ENCODE peak calls at places on chromosomes 12 and 14, in ten cellular contexts. A, R, Q, T, I, G, H, M, F and B are unnamed samples.
A peak's percentile ranks its signal among the peaks of the same experiment; 100 is the strongest.

GRCh38 chr12:96077081-96077480 is 41.7 kb upstream of the LTA4H start:
- DNase-seq in A (no peak), R (no peak), Q (no peak), T (no peak), I (no peak), G (no peak), H (no peak), M (no peak), F (no peak), B (no peak)

GRCh38 chr12:102067574-102068258 is 5.9 kb upstream of the WASHC3 start:
- DNase-seq in A (peak; percentile 51), R (no peak), Q (no peak), T (no peak), I (no peak), G (no peak), H (peak; percentile 51), M (no peak), F (no peak), B (no peak)

GRCh38 chr14:54981698-54982097 is 45.2 kb downstream of the WDHD1 start:
- DNase-seq in A (no peak), R (no peak), Q (no peak), T (no peak), I (peak; percentile 25), G (no peak), H (peak; percentile 20), M (no peak), F (no peak), B (no peak)

GRCh38 chr14:79631276-79631675 is 580.0 kb downstream of the DIO2 start:
- DNase-seq in A (no peak), R (no peak), Q (no peak), T (no peak), I (no peak), G (no peak), H (no peak), M (no peak), F (no peak), B (no peak)

GRCh38 chr12:68932123-68932700 is 759 bp downstream of the CPM start:
- DNase-seq in A (no peak), R (peak; percentile 8), Q (no peak), T (no peak), I (no peak), G (no peak), H (no peak), M (no peak), F (peak; percentile 36), B (no peak)

GRCh38 chr14:36660736-36661505 is 739 bp upstream of the PAX9 start:
- DNase-seq in A (no peak), R (no peak), Q (no peak), T (no peak), I (no peak), G (no peak), H (no peak), M (peak; percentile 31), F (no peak), B (no peak)

GRCh38 chr12:99259040-99259934 is 388.3 kb upstream of the GARIN6 start:
- DNase-seq in A (no peak), R (no peak), Q (no peak), T (peak; percentile 13), I (no peak), G (no peak), H (no peak), M (no peak), F (no peak), B (no peak)

GRCh38 chr12:95279835-95280234 is 62.2 kb downstream of the VEZT start:
- DNase-seq in A (no peak), R (no peak), Q (no peak), T (no peak), I (no peak), G (no peak), H (no peak), M (no peak), F (no peak), B (no peak)

GRCh38 chr12:17097674-17098073 is 491.7 kb upstream of the LMO3 start:
- DNase-seq in A (no peak), R (no peak), Q (no peak), T (no peak), I (peak; percentile 3), G (no peak), H (no peak), M (no peak), F (no peak), B (no peak)

GRCh38 chr14:80426686-80427085 is 215.4 kb upstream of the DIO2 start:
- DNase-seq in A (peak; percentile 37), R (no peak), Q (no peak), T (no peak), I (no peak), G (no peak), H (peak; percentile 23), M (no peak), F (no peak), B (peak; percentile 59)

GRCh38 chr14:71970272-71970671 is 38.0 kb downstream of the RGS6 start:
- DNase-seq in A (no peak), R (no peak), Q (no peak), T (no peak), I (no peak), G (no peak), H (no peak), M (no peak), F (no peak), B (no peak)

GRCh38 chr12:15214851-15215601 is 6.2 kb downstream of the RERG start:
- DNase-seq in A (no peak), R (no peak), Q (no peak), T (no peak), I (no peak), G (no peak), H (no peak), M (no peak), F (no peak), B (no peak)

GRCh38 chr12:75488553-75488952 is 8.0 kb downstream of the GLIPR1 start:
- DNase-seq in A (peak; percentile 35), R (peak; percentile 55), Q (no peak), T (no peak), I (no peak), G (no peak), H (peak; percentile 49), M (no peak), F (peak; percentile 23), B (peak; percentile 38)

GRCh38 chr12:84912191-84913142 is at the start of gene SLC6A15:
- DNase-seq in A (peak; percentile 95), R (peak; percentile 53), Q (peak; percentile 45), T (peak; percentile 58), I (peak; percentile 27), G (no peak), H (peak; percentile 84), M (peak; percentile 81), F (no peak), B (peak; percentile 88)

GRCh38 chr12:96193725-96194571 is at the start of gene ELK3:
- DNase-seq in A (peak; percentile 67), R (peak; percentile 56), Q (peak; percentile 57), T (peak; percentile 41), I (peak; percentile 95), G (no peak), H (peak; percentile 67), M (peak; percentile 74), F (peak; percentile 75), B (peak; percentile 73)

GRCh38 chr12:110367209-110367864 is 36.2 kb downstream of the ANAPC7 start:
- DNase-seq in A (no peak), R (no peak), Q (no peak), T (no peak), I (no peak), G (no peak), H (peak; percentile 23), M (no peak), F (no peak), B (no peak)

GRCh38 chr12:123860369-123860768 is 98.3 kb downstream of the DNAH10 start:
- DNase-seq in A (no peak), R (no peak), Q (no peak), T (no peak), I (no peak), G (no peak), H (no peak), M (no peak), F (no peak), B (no peak)
- TF ChIP-seq CTCF in A (no peak), R (no peak), Q (no peak), T (no peak), I (no peak), G (no peak), H (no peak), M (no peak), F (no peak), B (no peak)

GRCh38 chr12:32970465-32971110 is 74.0 kb upstream of the PKP2 start:
- DNase-seq in A (no peak), R (no peak), Q (no peak), T (no peak), I (no peak), G (no peak), H (no peak), M (no peak), F (no peak), B (no peak)

DNA sequence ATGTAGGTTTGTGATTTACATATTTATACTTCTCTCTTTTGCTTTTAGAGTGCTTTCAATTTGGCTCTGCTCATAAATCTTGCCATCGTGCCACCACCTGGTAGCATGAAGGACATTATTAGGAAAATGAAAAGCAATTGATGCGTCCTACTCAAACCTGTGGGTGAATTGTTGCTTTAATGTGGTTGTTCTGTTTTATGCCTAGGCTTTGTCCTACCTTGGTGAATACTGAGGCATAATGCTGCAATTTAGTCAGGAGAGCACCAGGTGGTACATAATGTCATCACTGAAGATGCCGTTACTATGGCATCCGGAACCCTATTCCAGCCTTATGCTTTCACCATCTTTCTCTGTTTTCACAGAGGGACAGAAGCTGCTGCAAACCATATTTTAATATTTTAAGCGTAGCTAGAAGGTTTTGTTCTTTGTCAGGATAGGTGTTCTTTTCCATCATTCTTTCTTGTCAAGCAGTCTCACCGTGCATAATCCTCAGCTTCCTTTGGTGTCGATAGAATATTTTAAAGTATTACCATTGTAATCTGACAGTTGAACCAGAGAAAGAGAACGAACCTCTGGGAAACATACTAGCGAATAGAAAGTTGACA is 68.5 kb upstream of the PKP2 start:
- DNase-seq in A (no peak), R (no peak), Q (no peak), T (no peak), I (no peak), G (no peak), H (no peak), M (no peak), F (no peak), B (no peak)
- TF ChIP-seq CTCF in A (no peak), R (no peak), Q (no peak), T (no peak), I (no peak), G (no peak), H (no peak), M (no peak), F (no peak), B (no peak)

GRCh38 chr12:6582196-6582595 is 14.1 kb upstream of the NOP2 start:
- DNase-seq in A (no peak), R (no peak), Q (no peak), T (no peak), I (no peak), G (no peak), H (no peak), M (peak; percentile 18), F (no peak), B (no peak)
- TF ChIP-seq CTCF in A (no peak), R (peak; percentile 28), Q (no peak), T (peak; percentile 48), I (peak; percentile 15), G (peak; percentile 38), H (peak; percentile 30), M (peak; percentile 32), F (no peak), B (no peak)

DNA sequence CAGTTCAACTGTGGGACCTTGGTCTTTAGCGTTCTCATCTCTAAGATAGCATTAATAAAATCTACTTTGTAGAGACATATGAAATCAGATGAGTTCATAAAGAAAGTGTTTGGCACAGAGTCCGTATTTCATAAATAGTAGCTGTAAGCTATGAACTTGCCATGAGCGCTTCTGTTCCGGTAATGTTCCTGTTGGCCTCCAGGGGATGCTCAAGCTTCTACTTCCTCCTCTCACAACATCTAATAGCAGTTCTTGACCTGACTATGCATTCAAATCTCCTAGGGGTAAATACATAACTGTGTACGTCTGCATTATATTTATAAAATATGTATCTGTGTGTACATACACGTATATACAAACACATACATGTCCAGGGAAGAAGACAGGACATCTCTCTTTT is 288.2 kb upstream of the TMPO start:
- DNase-seq in A (no peak), R (no peak), Q (no peak), T (no peak), I (no peak), G (no peak), H (no peak), M (no peak), F (no peak), B (peak; percentile 29)
- TF ChIP-seq CTCF in A (peak; percentile 50), R (peak; percentile 13), Q (no peak), T (peak; percentile 45), I (peak; percentile 31), G (peak; percentile 50), H (peak; percentile 47), M (peak; percentile 36), F (no peak), B (no peak)